ENCODE peak calls at places on chromosome 6, in eight cellular contexts. One of them, this sample, is unnamed.

GRCh38 chr6:10082385-10082784 is 332.5 kb downstream of the TFAP2A start:
- DNase-seq in T47D: no peak
- DNase-seq in AG08396: no peak
- DNase-seq in HT1080: peak
- DNase-seq in NCI-H2029: no peak
- DNase-seq in endothelial cell: no peak
- DNase-seq in MCF 10A: peak
- DNase-seq in H7: no peak
- DNase-seq in this sample: no peak

GRCh38 chr6:25519856-25520255 is 132.2 kb upstream of the SCGN start:
- DNase-seq in endothelial cell: no peak
- DNase-seq in HT1080: no peak
- DNase-seq in NCI-H2029: no peak
- DNase-seq in MCF 10A: no peak
- DNase-seq in H7: no peak
- DNase-seq in AG08396: peak
- DNase-seq in T47D: no peak
- DNase-seq in this sample: no peak

GRCh38 chr6:42010185-42010872 is 40.0 kb upstream of the TAF8 start:
- DNase-seq in MCF 10A: no peak
- DNase-seq in HT1080: peak
- DNase-seq in AG08396: no peak
- DNase-seq in NCI-H2029: peak
- DNase-seq in H7: peak
- DNase-seq in endothelial cell: peak
- DNase-seq in T47D: peak
- DNase-seq in this sample: no peak

GRCh38 chr6:52984247-52984646 is 10.8 kb downstream of the GSTA4 start:
- DNase-seq in T47D: peak
- DNase-seq in NCI-H2029: no peak
- DNase-seq in endothelial cell: no peak
- DNase-seq in HT1080: peak
- DNase-seq in H7: no peak
- DNase-seq in MCF 10A: no peak
- DNase-seq in AG08396: no peak
- DNase-seq in this sample: no peak

GRCh38 chr6:71181565-71181964 is 107.0 kb upstream of the OGFRL1 start:
- DNase-seq in HT1080: peak
- DNase-seq in endothelial cell: no peak
- DNase-seq in H7: peak
- DNase-seq in AG08396: peak
- DNase-seq in T47D: peak
- DNase-seq in NCI-H2029: no peak
- DNase-seq in MCF 10A: peak
- DNase-seq in this sample: peak

GRCh38 chr6:128118401-128118800 is 217.5 kb upstream of the THEMIS start:
- DNase-seq in MCF 10A: no peak
- DNase-seq in AG08396: no peak
- DNase-seq in T47D: no peak
- DNase-seq in NCI-H2029: no peak
- DNase-seq in endothelial cell: no peak
- DNase-seq in H7: no peak
- DNase-seq in HT1080: no peak
- DNase-seq in this sample: no peak

GRCh38 chr6:127328043-127328442 is 15.4 kb downstream of the ECHDC1 start:
- DNase-seq in MCF 10A: no peak
- DNase-seq in H7: no peak
- DNase-seq in T47D: no peak
- DNase-seq in endothelial cell: no peak
- DNase-seq in AG08396: no peak
- DNase-seq in HT1080: peak
- DNase-seq in NCI-H2029: no peak
- DNase-seq in this sample: no peak

GRCh38 chr6:17565399-17565798 is 34.7 kb upstream of the FAM8A1 start:
- DNase-seq in MCF 10A: no peak
- DNase-seq in NCI-H2029: no peak
- DNase-seq in HT1080: no peak
- DNase-seq in T47D: no peak
- DNase-seq in AG08396: no peak
- DNase-seq in endothelial cell: no peak
- DNase-seq in H7: no peak
- DNase-seq in this sample: no peak

GRCh38 chr6:55833284-55833683 is 42.1 kb downstream of the BMP5 start:
- DNase-seq in endothelial cell: no peak
- DNase-seq in HT1080: no peak
- DNase-seq in NCI-H2029: no peak
- DNase-seq in H7: no peak
- DNase-seq in T47D: no peak
- DNase-seq in MCF 10A: no peak
- DNase-seq in AG08396: no peak
- DNase-seq in this sample: no peak

GRCh38 chr6:116536216-116536621 is 9.3 kb downstream of the TRAPPC3L start:
- DNase-seq in AG08396: peak
- DNase-seq in NCI-H2029: peak
- DNase-seq in MCF 10A: peak
- DNase-seq in T47D: peak
- DNase-seq in H7: peak
- DNase-seq in endothelial cell: peak
- DNase-seq in HT1080: peak
- DNase-seq in this sample: peak

GRCh38 chr6:28944412-28945006 is 20.7 kb upstream of the TRIM27 start:
- DNase-seq in HT1080: peak
- DNase-seq in AG08396: peak
- DNase-seq in T47D: peak
- DNase-seq in MCF 10A: peak
- DNase-seq in H7: peak
- DNase-seq in NCI-H2029: peak
- DNase-seq in endothelial cell: peak
- DNase-seq in this sample: peak

GRCh38 chr6:106908386-106908840 is 66.1 kb downstream of the CD24 start:
- DNase-seq in AG08396: no peak
- DNase-seq in H7: no peak
- DNase-seq in MCF 10A: peak
- DNase-seq in T47D: no peak
- DNase-seq in HT1080: no peak
- DNase-seq in endothelial cell: no peak
- DNase-seq in NCI-H2029: no peak
- DNase-seq in this sample: peak

GRCh38 chr6:169659820-169660610 is 41.8 kb downstream of the WDR27 start:
- DNase-seq in MCF 10A: no peak
- DNase-seq in H7: no peak
- DNase-seq in AG08396: no peak
- DNase-seq in HT1080: peak
- DNase-seq in NCI-H2029: no peak
- DNase-seq in endothelial cell: no peak
- DNase-seq in T47D: no peak
- DNase-seq in this sample: no peak

GRCh38 chr6:103335412-103335811 is 1524.3 kb downstream of the HACE1 start:
- DNase-seq in H7: no peak
- DNase-seq in T47D: no peak
- DNase-seq in endothelial cell: no peak
- DNase-seq in HT1080: no peak
- DNase-seq in NCI-H2029: no peak
- DNase-seq in AG08396: no peak
- DNase-seq in MCF 10A: peak
- DNase-seq in this sample: no peak

GRCh38 chr6:139627091-139627490 is 252.6 kb upstream of the CITED2 start:
- DNase-seq in H7: peak
- DNase-seq in NCI-H2029: no peak
- DNase-seq in AG08396: no peak
- DNase-seq in endothelial cell: no peak
- DNase-seq in MCF 10A: no peak
- DNase-seq in T47D: no peak
- DNase-seq in HT1080: no peak
- DNase-seq in this sample: no peak

GRCh38 chr6:118780728-118781127 is 113.2 kb upstream of the ASF1A start:
- DNase-seq in HT1080: no peak
- DNase-seq in endothelial cell: no peak
- DNase-seq in T47D: no peak
- DNase-seq in AG08396: no peak
- DNase-seq in MCF 10A: peak
- DNase-seq in H7: no peak
- DNase-seq in NCI-H2029: no peak
- DNase-seq in this sample: no peak

This sample was measured in RWPE1.